ENCODE peak calls at places on chromosomes 12 and 14, in four cellular contexts. H is SK-N-SH, Q is H1, X is GM12878. T is an unnamed sample.

GRCh38 chr14:92759300-92759678 is 10.9 kb upstream of the LGMN start:
- DNase-seq in X (no peak), H (no peak), Q (no peak), T (no peak)

GRCh38 chr14:70662080-70662479 is 20.4 kb downstream of the TTC9 start:
- DNase-seq in H (no peak), X (no peak), Q (no peak), T (no peak)

GRCh38 chr12:81530352-81530751 is 228.8 kb downstream of the PPFIA2 start:
- DNase-seq in Q (no peak), H (no peak), X (no peak), T (no peak)

GRCh38 chr12:116594325-116595038 is 35.3 kb downstream of the MAP1LC3B2 start:
- DNase-seq in Q (no peak), X (no peak), H (no peak), T (no peak)

GRCh38 chr14:22466520-22466919 is 122.5 kb downstream of the DAD1 start:
- DNase-seq in H (no peak), Q (no peak), X (no peak), T (no peak)

GRCh38 chr14:71524321-71524982 is 407.8 kb upstream of the RGS6 start:
- DNase-seq in Q (no peak), X (peak), H (no peak), T (no peak)

GRCh38 chr12:82187595-82187994 is 170.6 kb downstream of the CCDC59 start:
- DNase-seq in Q (no peak), H (no peak), X (no peak), T (no peak)

GRCh38 chr14:36553650-36554260 is 28.7 kb downstream of the NKX2-8 start:
- DNase-seq in X (no peak), Q (no peak), H (peak), T (peak)

GRCh38 chr12:60112063-60112462 is 516.2 kb downstream of the SLC16A7 start:
- DNase-seq in X (no peak), H (no peak), Q (no peak), T (no peak)

GRCh38 chr12:50509009-50509663 is 4.4 kb downstream of the DIP2B start:
- DNase-seq in Q (no peak), X (no peak), H (no peak), T (peak)

GRCh38 chr12:96136720-96137378 is 57.3 kb upstream of the ELK3 start:
- DNase-seq in Q (no peak), X (no peak), H (no peak), T (no peak)

GRCh38 chr12:81330480-81330879 is 252.6 kb downstream of the ACSS3 start:
- DNase-seq in X (no peak), Q (no peak), H (no peak), T (no peak)

GRCh38 chr14:75223664-75224154 is 47.3 kb upstream of the TMED10 start:
- DNase-seq in H (no peak), X (peak), Q (no peak), T (no peak)

GRCh38 chr12:133130808-133131128 is 341 bp downstream of the ZNF10 start:
- DNase-seq in Q (no peak), X (no peak), H (peak), T (no peak)

GRCh38 chr12:92495108-92495507 is 207.7 kb upstream of the PLEKHG7 start:
- DNase-seq in Q (no peak), X (no peak), H (no peak), T (no peak)

GRCh38 chr14:94356379-94357056 is 31.9 kb downstream of the SERPINA1 start:
- DNase-seq in H (no peak), Q (no peak), X (no peak), T (no peak)

GRCh38 chr12:111121840-111122239 is 201.5 kb upstream of the MYL2 start:
- DNase-seq in H (no peak), Q (no peak), X (no peak), T (no peak)

GRCh38 chr12:8146416-8146771 is 10.4 kb upstream of the ZNF705A start:
- DNase-seq in X (no peak), H (no peak), Q (no peak), T (no peak)
- H3K9ac ChIP-seq in X (no peak), H (no peak), Q (no peak), T (no peak)

DNA sequence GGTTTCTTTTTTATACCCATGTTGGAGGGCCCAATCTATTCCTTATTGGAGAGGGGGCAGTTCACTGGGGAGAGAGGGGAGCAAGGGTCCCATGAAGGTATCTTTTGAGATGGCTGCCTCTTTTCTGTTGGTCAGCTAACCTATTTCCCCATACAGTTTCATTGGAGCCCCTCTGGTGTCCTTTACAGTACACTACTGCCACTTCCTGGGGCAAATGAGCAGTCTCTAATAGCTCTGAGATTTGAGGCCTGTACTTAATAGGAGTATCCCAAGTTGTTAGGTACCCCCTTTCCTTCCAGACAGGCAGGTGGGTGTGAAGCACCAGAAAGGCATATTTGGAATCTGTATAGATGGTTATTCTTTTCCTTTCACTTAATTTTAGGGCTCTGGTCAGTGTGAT is 41.3 kb upstream of the RNU6-8 start:
- DNase-seq in H (no peak), Q (no peak), X (no peak), T (peak)
- TF ChIP-seq RFX5 in H (no peak), Q (no peak), X (no peak), T (no peak)

GRCh38 chr14:26960049-26960688 is 362.3 kb upstream of the NOVA1 start:
- DNase-seq in H (no peak), Q (no peak), X (no peak), T (no peak)
- TF ChIP-seq TCF12 in H (no peak), Q (no peak), X (no peak), T (no peak)

DNA sequence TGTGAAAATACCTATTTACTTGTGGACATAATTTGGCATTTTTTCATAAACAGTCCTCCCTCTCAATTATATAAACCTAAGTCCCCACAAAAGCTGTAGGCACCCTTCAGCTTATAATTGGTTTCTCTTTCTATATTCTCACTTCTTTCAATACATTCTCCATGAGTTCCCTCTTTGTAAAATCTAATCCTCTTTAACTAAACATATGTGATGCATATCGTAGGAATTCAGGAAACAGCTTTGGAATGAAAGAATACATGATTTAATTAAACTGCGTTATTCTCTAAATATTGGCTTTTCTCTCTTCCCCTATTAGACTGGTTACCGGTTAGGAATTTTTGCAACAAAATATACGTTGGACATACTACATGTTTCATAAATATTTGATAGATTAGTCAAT is 1122.6 kb downstream of the FLRT2 start:
- DNase-seq in H (no peak), Q (no peak), X (no peak), T (no peak)
- H3K9ac ChIP-seq in H (no peak), Q (no peak), X (no peak), T (no peak)

GRCh38 chr12:67909681-67910080 is 79.6 kb upstream of the IFNG-AS1 start:
- DNase-seq in Q (no peak), H (no peak), X (no peak), T (no peak)
- TF ChIP-seq RFX5 in Q (no peak), H (no peak), X (no peak), T (no peak)

DNA sequence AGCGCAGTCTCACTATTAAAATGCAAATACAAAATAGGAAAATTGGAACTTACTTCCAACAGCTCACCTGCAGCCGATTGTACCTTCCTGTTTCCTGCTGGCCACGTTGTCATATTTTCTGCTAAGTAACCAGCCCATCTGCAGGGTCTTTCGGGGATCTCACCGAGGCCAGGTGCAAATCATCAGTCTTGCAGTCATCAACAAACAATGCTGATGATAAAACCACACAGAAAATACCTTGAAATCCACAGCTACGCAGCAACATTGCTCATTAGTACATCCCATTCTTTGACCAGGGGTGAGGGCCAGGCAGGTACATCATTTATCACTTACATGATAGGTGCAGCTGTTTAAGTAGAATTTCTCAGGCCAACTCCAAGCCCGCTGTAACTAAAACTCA is 406.9 kb downstream of the TMEM121 start:
- DNase-seq in Q (no peak), H (no peak), X (no peak), T (no peak)
- TF ChIP-seq TCF12 in Q (no peak), H (no peak), X (no peak), T (no peak)

DNA sequence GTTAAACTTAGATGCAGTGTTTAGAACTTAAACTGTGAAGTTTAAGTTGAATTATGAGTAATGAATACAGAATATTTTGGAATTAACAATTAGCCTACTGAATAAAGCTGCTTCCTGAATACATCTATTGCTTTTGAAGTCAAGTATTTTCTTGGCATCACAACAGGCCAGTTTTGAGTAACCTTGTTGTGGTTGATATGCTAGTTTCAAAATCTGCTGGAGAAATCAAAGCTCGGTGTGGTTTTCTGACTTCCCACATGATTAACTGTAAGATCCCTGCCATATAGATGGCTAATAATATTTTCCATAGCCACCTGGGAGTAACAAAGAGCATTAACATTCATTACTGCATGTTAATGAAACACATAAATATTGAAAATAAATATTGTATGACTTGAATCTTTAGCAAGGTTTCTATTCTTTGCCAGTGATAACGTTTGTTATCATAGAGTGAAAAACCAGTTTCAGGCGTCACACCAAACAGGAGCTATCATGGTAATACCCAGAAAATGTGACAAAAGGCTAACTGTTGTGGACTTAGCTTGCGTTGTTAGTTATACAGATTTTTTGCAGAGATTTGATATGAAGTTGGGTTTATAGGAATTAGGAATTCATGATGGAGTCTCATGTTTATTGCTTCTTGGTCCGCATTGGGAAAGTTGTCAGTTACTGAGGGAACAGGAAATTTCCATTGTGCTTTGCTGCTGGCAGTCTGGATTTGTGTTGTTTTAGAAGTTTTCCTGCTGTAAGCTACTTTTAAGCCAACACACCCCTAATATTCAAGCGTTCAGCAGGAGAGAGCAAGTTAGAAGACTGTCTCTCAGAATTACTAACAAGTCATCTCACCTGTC is 32.1 kb downstream of the PPFIBP1 start:
- DNase-seq in X (no peak), Q (no peak), H (no peak), T (no peak)
- H3K9ac ChIP-seq in X (no peak), Q (no peak), H (no peak), T (no peak)

GRCh38 chr14:55843718-55844403 is 263.9 kb downstream of the KTN1 start:
- DNase-seq in Q (no peak), X (no peak), H (no peak), T (no peak)
- TF ChIP-seq RFX5 in Q (no peak), X (no peak), H (no peak), T (no peak)

DNA sequence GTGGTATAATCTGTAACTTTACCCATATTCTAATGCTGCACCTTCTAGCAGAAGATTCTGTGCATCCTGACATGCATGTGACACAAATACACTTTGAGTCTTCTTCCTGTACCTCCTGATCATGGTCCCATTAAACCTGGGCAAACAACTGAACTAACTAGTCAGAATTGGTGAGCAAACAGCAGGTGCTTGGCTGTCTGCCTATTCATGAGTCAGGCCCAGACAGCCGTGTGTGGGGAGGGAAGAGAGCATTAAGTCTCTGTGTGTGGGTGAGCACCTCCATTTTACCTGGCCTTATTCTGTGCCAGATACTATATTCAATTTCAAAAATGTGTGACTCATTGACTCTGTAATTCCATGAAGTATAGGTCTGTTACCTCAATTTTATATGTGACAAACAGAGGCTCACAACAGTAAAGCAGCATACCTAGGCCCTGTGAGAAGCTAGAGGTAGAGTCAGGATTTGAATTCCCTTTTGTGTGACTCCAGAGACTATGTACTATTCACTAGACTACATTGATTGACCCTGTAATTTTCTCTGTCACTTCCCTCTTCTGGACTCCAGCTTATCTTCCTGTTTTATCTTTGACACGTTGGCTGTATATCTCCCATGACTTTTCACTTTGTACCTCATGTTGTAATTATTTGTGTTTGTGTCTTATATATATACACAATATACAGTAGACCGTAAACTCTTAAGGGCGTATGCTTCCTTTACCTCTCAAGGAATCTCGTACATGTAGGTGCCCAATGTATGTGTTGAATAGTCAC is 32.2 kb downstream of the SUSD6 start:
- DNase-seq in X (no peak), Q (no peak), H (no peak), T (peak)
- TF ChIP-seq TCF12 in X (peak), Q (no peak), H (peak), T (no peak)

GRCh38 chr12:2244013-2244861 is 191.4 kb downstream of the CACNA1C start:
- DNase-seq in X (no peak), H (no peak), Q (peak), T (peak)
- H3K9ac ChIP-seq in X (no peak), H (peak), Q (peak), T (peak)

T was measured in HepG2.